ENCODE peak calls at places on chromosomes 12 and 14, in nine cellular contexts. R is hepatocyte; F is A172; E is activated CD8-positive, alpha-beta memory T cell treated with anti-CD3 and anti-CD28 coated beads for 48 hours; U is iPS-NIHi11; B is brain microvascular endothelial cell; D is mammary epithelial cell; O is LoVo; H is AG20443. C is an unnamed sample.

GRCh38 chr12:47346251-47347019 is 266.7 kb upstream of the AMIGO2 start:
- DNase-seq in D (no peak), E (no peak), F (no peak), H (no peak), R (peak; percentile 73), B (no peak), O (peak; percentile 59), U (no peak), C (no peak)

GRCh38 chr14:80681651-80682050 is 259.9 kb downstream of the CEP128 start:
- DNase-seq in F (no peak), O (no peak), D (peak; percentile 13), U (no peak), E (no peak), H (no peak), R (no peak), B (no peak), C (no peak)

GRCh38 chr12:46439793-46440511 is 67.4 kb upstream of the SLC38A2 start:
- DNase-seq in U (no peak), R (no peak), O (no peak), H (no peak), B (no peak), F (no peak), E (no peak), D (peak; percentile 48), C (no peak)

GRCh38 chr14:86513564-86513963 is 983.6 kb downstream of the FLRT2 start:
- DNase-seq in D (no peak), B (no peak), U (no peak), E (no peak), O (no peak), H (no peak), R (no peak), F (no peak), C (no peak)

GRCh38 chr12:51907864-51908425 is 641 bp downstream of the ACVRL1 start:
- DNase-seq in R (no peak), D (no peak), B (no peak), O (no peak), F (no peak), E (no peak), U (no peak), H (peak; percentile 15), C (no peak)

GRCh38 chr14:104935955-104936354 is 11.3 kb downstream of the PLD4 start:
- DNase-seq in E (no peak), F (no peak), U (no peak), R (no peak), B (no peak), H (no peak), D (peak; percentile 4), O (no peak), C (no peak)

GRCh38 chr12:47194501-47194900 is 114.7 kb upstream of the AMIGO2 start:
- DNase-seq in B (no peak), U (no peak), O (no peak), H (no peak), R (no peak), F (no peak), E (no peak), D (no peak), C (no peak)

GRCh38 chr12:5435161-5435560 is 3.3 kb downstream of the NTF3 start:
- DNase-seq in E (no peak), U (no peak), R (no peak), O (no peak), F (no peak), H (no peak), B (no peak), D (no peak), C (no peak)

GRCh38 chr12:130473266-130473665 is 135.6 kb downstream of the PIWIL1 start:
- DNase-seq in H (no peak), B (no peak), F (no peak), U (no peak), E (no peak), R (no peak), O (no peak), D (no peak), C (no peak)

GRCh38 chr12:102300824-102301461 is 103.3 kb upstream of the PMCH start:
- DNase-seq in H (no peak), R (peak; percentile 39), U (peak; percentile 37), O (peak; percentile 29), E (no peak), D (peak; percentile 63), F (peak; percentile 49), B (peak; percentile 65), C (no peak)

GRCh38 chr14:48731260-48731659 is 854.9 kb downstream of the RPS29 start:
- DNase-seq in D (no peak), B (no peak), U (no peak), F (no peak), E (no peak), R (no peak), H (no peak), O (no peak), C (no peak)

GRCh38 chr14:23067847-23068791 is 10.8 kb upstream of the CDH24 start:
- DNase-seq in D (no peak), F (no peak), E (no peak), H (no peak), U (no peak), B (no peak), R (no peak), O (no peak), C (no peak)

GRCh38 chr14:105314287-105315185 is at the start of gene PACS2:
- DNase-seq in O (peak; percentile 92), B (no peak), E (peak; percentile 60), F (no peak), H (peak; percentile 99), R (peak; percentile 97), D (peak; percentile 76), U (peak; percentile 100), C (peak; percentile 36)

GRCh38 chr12:23760495-23760894 is 189.0 kb downstream of the SOX5 start:
- DNase-seq in U (peak; percentile 48), H (peak; percentile 2), F (no peak), R (no peak), E (no peak), O (no peak), D (no peak), B (no peak), C (no peak)

GRCh38 chr12:1044697-1045096 is 53.7 kb downstream of the ERC1 start:
- DNase-seq in F (peak; percentile 21), U (no peak), E (no peak), B (no peak), O (peak; percentile 26), D (peak; percentile 32), R (no peak), H (peak; percentile 53), C (no peak)

GRCh38 chr14:100388137-100389050 is 65.3 kb downstream of the SLC25A47 start:
- DNase-seq in H (no peak), B (no peak), D (no peak), E (no peak), O (peak; percentile 42), U (no peak), F (no peak), R (peak; percentile 49), C (no peak)

GRCh38 chr12:64691793-64692583 is 67.2 kb downstream of the GNS start:
- DNase-seq in H (no peak), R (no peak), D (no peak), E (no peak), U (peak; percentile 34), O (no peak), F (no peak), B (no peak), C (no peak)

GRCh38 chr12:54222609-54223008 is 33.8 kb upstream of the SMUG1 start:
- DNase-seq in B (peak; percentile 87), U (no peak), H (peak; percentile 80), O (peak; percentile 30), E (no peak), D (peak; percentile 90), F (peak; percentile 89), R (no peak), C (no peak)

C was measured in H1.